ENCODE peak calls at places on chromosomes 5 and 9, in five cellular contexts. S, G, C, B and K are unnamed samples.

GRCh38 chr9:38288502-38288901 is 104.0 kb upstream of the ALDH1B1 start:
- DNase-seq in S (no peak), G (no peak), C (no peak), B (no peak), K (no peak)

GRCh38 chr5:161585798-161586197 is 39.3 kb upstream of the GABRB2 start:
- DNase-seq in S (no peak), G (no peak), C (no peak), B (no peak), K (no peak)

GRCh38 chr9:85172001-85172978 is 502.8 kb downstream of the NTRK2 start:
- DNase-seq in S (no peak), G (no peak), C (no peak), B (no peak), K (no peak)

GRCh38 chr5:123001801-123002200 is 34.7 kb downstream of the PPIC start:
- DNase-seq in S (no peak), G (no peak), C (no peak), B (no peak), K (no peak)

GRCh38 chr9:127498298-127498697 is 47.0 kb downstream of the LRSAM1 start:
- DNase-seq in S (no peak), G (no peak), C (no peak), B (no peak), K (no peak)

GRCh38 chr9:95101326-95101725 is 216.2 kb downstream of the FANCC start:
- DNase-seq in S (no peak), G (no peak), C (no peak), B (no peak), K (no peak)

GRCh38 chr9:34145165-34145564 is 18.7 kb upstream of the DCAF12 start:
- DNase-seq in S (no peak), G (no peak), C (no peak), B (no peak), K (no peak)

GRCh38 chr5:133599044-133599443 is 13.3 kb downstream of the FSTL4 start:
- DNase-seq in S (no peak), G (no peak), C (no peak), B (no peak), K (no peak)

GRCh38 chr5:62190173-62190572 is 115.8 kb upstream of the KIF2A start:
- DNase-seq in S (no peak), G (no peak), C (no peak), B (no peak), K (no peak)

GRCh38 chr5:1341863-1342262 is 3.0 kb downstream of the CLPTM1L start:
- DNase-seq in S (peak; percentile 68), G (no peak), C (no peak), B (no peak), K (no peak)

GRCh38 chr9:27572036-27572435 is 1.2 kb downstream of the C9orf72 start:
- DNase-seq in S (no peak), G (no peak), C (no peak), B (no peak), K (no peak)

GRCh38 chr5:66796306-66797292 is 200.4 kb downstream of the MAST4 start:
- DNase-seq in S (no peak), G (no peak), C (no peak), B (no peak), K (no peak)

GRCh38 chr9:8262625-8263622 is 463.3 kb upstream of the DMAC1 start:
- DNase-seq in S (no peak), G (no peak), C (no peak), B (no peak), K (no peak)

GRCh38 chr5:119276976-119277375 is 78.8 kb upstream of the TNFAIP8 start:
- DNase-seq in S (no peak), G (no peak), C (no peak), B (no peak), K (no peak)

GRCh38 chr5:151772868-151773561 is 1.3 kb downstream of the G3BP1 start:
- DNase-seq in S (no peak), G (no peak), C (no peak), B (no peak), K (no peak)

GRCh38 chr9:1442105-1442504 is 391.9 kb downstream of the DMRT2 start:
- DNase-seq in S (no peak), G (no peak), C (no peak), B (no peak), K (no peak)

GRCh38 chr9:70168521-70168920 is 90.3 kb upstream of the SMC5 start:
- DNase-seq in S (no peak), G (no peak), C (no peak), B (no peak), K (no peak)

GRCh38 chr5:27038476-27038875 is at the start of gene CDH9:
- DNase-seq in S (no peak), G (no peak), C (no peak), B (no peak), K (no peak)

GRCh38 chr5:114223866-114224265 is 138.0 kb upstream of the KCNN2 start:
- DNase-seq in S (no peak), G (no peak), C (peak; percentile 5), B (no peak), K (no peak)

GRCh38 chr9:77735515-77735914 is 87.4 kb upstream of the GNA14 start:
- DNase-seq in S (no peak), G (no peak), C (no peak), B (no peak), K (peak; percentile 39)

GRCh38 chr5:10324519-10325370 is 17.0 kb upstream of the CMBL start:
- DNase-seq in S (no peak), G (no peak), C (peak; percentile 49), B (no peak), K (no peak)

GRCh38 chr5:39187873-39188731 is 31.3 kb downstream of the FYB1 start:
- DNase-seq in S (no peak), G (no peak), C (no peak), B (no peak), K (no peak)

GRCh38 chr9:76321185-76321828 is 72.9 kb downstream of the RFK start:
- DNase-seq in S (no peak), G (no peak), C (no peak), B (no peak), K (peak; percentile 77)

GRCh38 chr9:91147079-91147708 is 214.5 kb downstream of the AUH start:
- DNase-seq in S (no peak), G (no peak), C (no peak), B (no peak), K (no peak)

GRCh38 chr5:102701748-102702147 is 53.4 kb upstream of the PAM start:
- DNase-seq in S (no peak), G (no peak), C (no peak), B (no peak), K (no peak)

GRCh38 chr5:26388946-26389345 is 649.4 kb downstream of the CDH9 start:
- DNase-seq in S (no peak), G (no peak), C (no peak), B (no peak), K (peak; percentile 41)

GRCh38 chr5:147911427-147911826 is 5.1 kb upstream of the C5orf46 start:
- DNase-seq in S (peak; percentile 25), G (peak; percentile 89), C (no peak), B (no peak), K (no peak)

GRCh38 chr5:171628344-171628743 is 157.3 kb upstream of the SMIM23 start:
- DNase-seq in S (no peak), G (no peak), C (no peak), B (no peak), K (no peak)

GRCh38 chr5:150224483-150225027 is 34.7 kb downstream of the SLC6A7 start:
- DNase-seq in S (no peak), G (no peak), C (no peak), B (no peak), K (no peak)

GRCh38 chr9:135244751-135245221 is 157.3 kb downstream of the OLFM1 start:
- DNase-seq in S (no peak), G (peak; percentile 58), C (no peak), B (no peak), K (no peak)

GRCh38 chr5:170630226-170630625 is 126.4 kb downstream of the KCNIP1 start:
- DNase-seq in S (no peak), G (no peak), C (no peak), B (peak; percentile 6), K (no peak)

GRCh38 chr5:120457839-120458507 is 6.1 kb upstream of the PRR16 start:
- DNase-seq in S (peak; percentile 81), G (peak; percentile 88), C (peak; percentile 52), B (peak; percentile 70), K (no peak)
- TF ChIP-seq CTCF in S (peak; percentile 67), G (peak; percentile 72), C (peak; percentile 21), B (peak; percentile 70), K (peak; percentile 63)

GRCh38 chr5:59678959-59679358 is 214.6 kb downstream of the PDE4D start:
- DNase-seq in S (no peak), G (no peak), C (no peak), B (no peak), K (no peak)

GRCh38 chr5:59673438-59674058 is 220.0 kb downstream of the PDE4D start:
- DNase-seq in S (no peak), G (no peak), C (peak; percentile 1), B (no peak), K (peak; percentile 50)

DNA sequence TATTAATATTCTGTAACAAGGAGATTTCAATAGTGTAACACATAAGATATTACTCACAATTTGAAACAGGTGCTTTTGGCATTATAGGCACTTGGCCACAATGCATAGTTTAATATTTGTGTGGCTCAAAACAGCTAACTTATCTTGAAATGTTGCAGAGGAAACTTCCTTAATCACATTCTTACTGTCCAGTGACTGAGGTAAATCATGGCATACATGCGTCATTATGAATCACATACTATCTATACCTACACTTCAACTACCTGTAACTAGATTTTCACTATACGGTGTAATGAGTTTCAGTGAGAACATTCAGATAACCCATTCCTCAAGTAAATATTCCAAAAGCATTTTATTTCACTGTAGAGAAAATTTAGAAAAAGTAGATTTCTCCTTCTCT is 218.8 kb downstream of the PDE4D start:
- DNase-seq in S (no peak), G (no peak), C (no peak), B (no peak), K (no peak)
- H3K4me3 ChIP-seq in S (no peak overlapping the region), G (no peak overlapping the region), C (no peak overlapping the region), B (no peak overlapping the region), K (no peak overlapping the region)

DNA sequence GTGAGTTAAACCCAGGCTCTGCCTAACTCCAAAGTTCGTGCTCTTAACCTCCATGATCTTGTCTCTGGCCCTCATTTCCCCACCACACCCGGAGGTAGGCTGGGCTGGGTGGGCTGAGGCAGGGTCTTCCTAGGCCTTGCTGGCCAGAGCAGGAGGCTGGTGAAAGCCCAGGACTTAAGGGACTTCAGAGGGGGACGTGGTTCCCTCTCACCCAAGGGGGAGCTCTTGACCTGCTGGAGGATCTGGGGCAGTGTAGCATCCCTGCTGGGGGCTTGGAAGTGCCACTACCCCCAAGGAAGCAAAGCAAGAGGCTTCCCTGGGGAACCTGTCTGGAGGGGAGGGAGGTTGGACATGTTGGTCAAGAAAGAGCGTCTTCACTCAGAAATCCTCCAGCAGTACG is 14.7 kb downstream of the PITX1 start:
- DNase-seq in S (no peak), G (no peak), C (no peak), B (peak; percentile 34), K (no peak)
- TF ChIP-seq CTCF in S (no peak), G (no peak), C (no peak), B (peak; percentile 47), K (no peak)

DNA sequence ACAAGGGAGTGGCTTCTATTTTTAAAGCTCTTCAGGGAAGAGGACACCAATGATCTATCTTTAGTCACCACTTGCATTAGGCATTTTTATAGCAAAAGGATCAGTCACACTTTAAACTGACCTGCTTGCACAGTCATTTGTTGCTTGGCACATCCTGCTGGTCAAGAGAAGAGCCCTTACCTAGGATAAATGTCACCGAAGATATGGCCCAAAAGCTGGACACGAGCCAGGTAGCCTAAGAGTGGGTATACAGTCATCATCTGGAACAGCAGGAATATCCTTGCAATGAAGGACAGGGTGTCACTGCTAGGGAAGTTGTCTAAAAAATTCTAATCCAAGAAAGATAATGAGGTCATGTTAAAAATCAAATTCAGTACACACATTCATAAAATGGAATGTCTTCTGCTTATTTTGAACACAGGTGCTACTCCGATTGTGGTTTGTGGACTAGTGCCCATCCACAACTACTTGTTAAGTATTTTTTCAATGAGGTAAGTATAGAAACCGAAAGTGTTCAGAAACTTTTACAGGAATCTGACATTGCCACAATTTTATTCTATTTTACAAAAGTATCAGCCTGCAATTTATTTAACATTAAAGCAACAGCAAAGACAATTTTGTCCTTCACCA is 78.4 kb downstream of the SLC38A9 start:
- DNase-seq in S (peak; percentile 54), G (peak; percentile 25), C (no peak), B (no peak), K (peak; percentile 74)
- H3K4me3 ChIP-seq in S (no peak overlapping the region), G (no peak overlapping the region), C (no peak overlapping the region), B (no peak overlapping the region), K (no peak overlapping the region)